ENCODE peak calls at places on chromosomes 1 and 21, in nine cellular contexts. B is fibroblast of lung, U is neural progenitor cell, E is GM23338, G is mammary epithelial cell, W is HCT116, N is PC-3, S is K562, F is endothelial cell of umbilical vein. R is an unnamed sample.

GRCh38 chr1:208654241-208654640 is 410.1 kb upstream of the PLXNA2 start:
- DNase-seq in F (peak), S (peak), W (peak), G (peak), B (peak), E (peak), U (peak), N (peak), R (no peak)

GRCh38 chr1:47324682-47325081 is 8.9 kb upstream of the CMPK1 start:
- DNase-seq in E (no peak), U (no peak), F (no peak), G (no peak), S (peak), W (no peak), N (no peak), B (no peak), R (no peak)

GRCh38 chr1:150258275-150258666 is 697 bp downstream of the CA14 start:
- DNase-seq in S (no peak), G (no peak), F (no peak), W (no peak), N (no peak), B (no peak), E (no peak), U (peak), R (no peak)

GRCh38 chr21:33127154-33127893 is 57.4 kb downstream of the OLIG1 start:
- DNase-seq in G (peak), U (peak), W (peak), B (peak), S (peak), N (peak), F (peak), E (peak), R (peak)

GRCh38 chr21:17270234-17270633 is 242.6 kb upstream of the CXADR start:
- DNase-seq in E (peak), G (peak), B (peak), N (peak), W (no peak), U (peak), F (peak), S (peak), R (peak)

GRCh38 chr21:27382404-27382803 is 415.5 kb upstream of the ADAMTS5 start:
- DNase-seq in N (no peak), W (no peak), S (no peak), U (no peak), F (peak), B (peak), E (no peak), G (no peak), R (no peak)

GRCh38 chr21:42437786-42438185 is 34.1 kb downstream of the UBASH3A start:
- DNase-seq in G (no peak), W (no peak), U (peak), S (no peak), E (peak), B (no peak), N (peak), F (no peak), R (no peak)

GRCh38 chr1:30489737-30490389 is 233.5 kb downstream of the MATN1 start:
- DNase-seq in W (no peak), N (no peak), E (no peak), B (no peak), F (no peak), U (no peak), G (no peak), S (no peak), R (no peak)

GRCh38 chr21:43997766-43998742 is 14.1 kb upstream of the TRAPPC10 start:
- DNase-seq in U (no peak), F (no peak), W (no peak), G (peak), B (no peak), E (no peak), S (no peak), N (peak), R (no peak)

GRCh38 chr1:183075861-183076260 is 52.6 kb downstream of the LAMC1 start:
- DNase-seq in B (peak), U (no peak), F (no peak), G (no peak), W (no peak), S (no peak), E (no peak), N (peak), R (no peak)

GRCh38 chr21:25862596-25862995 is 127.8 kb downstream of the GABPA start:
- DNase-seq in N (peak), F (no peak), U (peak), E (peak), W (peak), B (peak), G (peak), S (peak), R (no peak)

GRCh38 chr1:176767714-176768136 is 304.8 kb downstream of the PAPPA2 start:
- DNase-seq in E (no peak), S (no peak), B (no peak), U (no peak), F (no peak), G (no peak), W (no peak), N (no peak), R (no peak)

GRCh38 chr1:37808369-37809319 is 636 bp upstream of the YRDC start:
- DNase-seq in N (peak), G (peak), E (peak), B (peak), F (peak), S (peak), W (no peak), U (peak), R (peak)

GRCh38 chr1:197140123-197140522 is 6.3 kb downstream of the ASPM start:
- DNase-seq in E (no peak), N (no peak), W (no peak), S (no peak), U (no peak), B (peak), F (peak), G (no peak), R (no peak)

GRCh38 chr1:222728746-222729145 is 8.3 kb upstream of the FAM177B start:
- DNase-seq in W (no peak), E (no peak), G (no peak), F (no peak), S (no peak), B (no peak), N (no peak), U (no peak), R (no peak)

GRCh38 chr1:145716641-145717061 is 2.6 kb upstream of the CD160 start:
- DNase-seq in F (no peak), B (no peak), W (no peak), G (no peak), N (no peak), U (peak), S (no peak), E (no peak), R (no peak)

GRCh38 chr1:44409019-44409602 is 4.1 kb downstream of the RNF220 start:
- DNase-seq in F (no peak), U (no peak), G (no peak), B (peak), W (no peak), S (no peak), E (no peak), N (no peak), R (no peak)

GRCh38 chr1:15384301-15384901 is 25.3 kb upstream of the EFHD2 start:
- DNase-seq in U (peak), N (no peak), F (no peak), S (no peak), B (no peak), G (no peak), E (peak), W (no peak), R (no peak)

GRCh38 chr1:23951646-23952095 is 8.0 kb upstream of the PNRC2 start:
- DNase-seq in B (peak), W (no peak), E (no peak), U (no peak), G (peak), S (no peak), F (peak), N (peak), R (peak)

GRCh38 chr1:64875101-64875500 is 91.2 kb downstream of the JAK1 start:
- DNase-seq in W (no peak), B (no peak), F (no peak), S (no peak), G (no peak), E (no peak), N (no peak), U (no peak), R (no peak)

GRCh38 chr1:186491351-186491750 is 30.4 kb upstream of the PDC start:
- DNase-seq in N (no peak), G (no peak), F (no peak), S (no peak), U (no peak), E (no peak), B (no peak), W (no peak), R (no peak)

GRCh38 chr21:37130971-37131370 is 57.9 kb downstream of the TTC3 start:
- DNase-seq in W (no peak), G (peak), N (peak), F (no peak), U (no peak), S (no peak), E (no peak), B (no peak), R (peak)

GRCh38 chr1:94925561-94926364 is 1.1 kb downstream of the CNN3 start:
- DNase-seq in N (peak), E (peak), B (peak), U (peak), W (peak), S (no peak), G (peak), F (peak), R (peak)

GRCh38 chr1:244280859-244281258 is 170.8 kb downstream of the ADSS2 start:
- DNase-seq in E (no peak), W (no peak), B (peak), U (no peak), N (peak), G (no peak), F (peak), S (no peak), R (no peak)

GRCh38 chr1:221741364-221741970 is 422 bp downstream of the DUSP10 start:
- DNase-seq in F (peak), S (no peak), W (no peak), N (peak), U (peak), B (no peak), E (peak), G (no peak), R (no peak)

GRCh38 chr1:160542303-160542945 is 19.4 kb upstream of the SLAMF6 start:
- DNase-seq in N (no peak), S (no peak), G (no peak), W (no peak), F (peak), B (no peak), U (no peak), E (no peak), R (no peak)

GRCh38 chr1:107750364-107750959 is 214.5 kb downstream of the VAV3 start:
- DNase-seq in G (peak), S (peak), E (peak), N (peak), W (peak), B (peak), U (peak), F (peak), R (peak)

GRCh38 chr1:231039161-231040018 is 664 bp downstream of the FAM89A start:
- DNase-seq in F (no peak), G (peak), E (peak), N (peak), S (peak), W (no peak), B (peak), U (peak), R (peak)
- TF ChIP-seq EZH2 in F (peak), G (no peak), E (peak), N (peak), S (no peak), W (no peak), B (no peak), U (peak), R (no peak)

DNA sequence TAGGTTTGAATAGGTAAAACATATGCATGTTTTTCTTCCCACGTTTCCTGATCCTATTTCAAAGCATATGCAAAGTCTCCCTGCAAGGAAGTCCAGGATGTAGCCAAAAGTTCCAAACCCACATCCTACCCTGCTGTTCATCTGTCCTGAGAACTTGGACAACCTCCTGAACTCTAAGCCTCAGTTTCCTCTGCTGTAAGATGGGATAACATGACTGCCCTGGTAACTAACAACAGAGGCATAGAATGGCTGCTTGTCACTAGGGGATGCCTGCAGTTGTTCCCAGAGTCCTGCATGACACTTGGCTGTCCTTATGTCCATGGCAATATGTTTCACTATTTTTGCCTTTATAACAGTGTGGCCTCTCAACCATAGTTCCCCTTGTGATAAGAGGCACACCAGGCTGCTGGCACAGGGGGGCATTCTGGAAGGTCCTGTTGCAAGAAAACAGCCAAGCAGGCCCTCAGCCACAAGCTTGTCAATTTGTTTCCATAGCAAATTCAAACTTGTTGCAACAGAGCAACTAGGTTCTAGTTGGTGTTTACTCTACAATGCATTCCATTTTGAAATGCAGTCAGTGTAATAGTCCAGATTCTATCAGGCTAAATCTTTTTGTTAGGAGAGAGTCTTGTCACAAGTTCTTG is 1.5 kb upstream of the HDGF start:
- DNase-seq in S (no peak), G (no peak), E (no peak), B (peak), F (no peak), W (no peak), U (no peak), N (no peak), R (no peak)
- H3K4me3 ChIP-seq in S (peak), G (peak), E (peak), B (peak), F (no peak), W (peak), U (peak), N (peak), R (peak)

DNA sequence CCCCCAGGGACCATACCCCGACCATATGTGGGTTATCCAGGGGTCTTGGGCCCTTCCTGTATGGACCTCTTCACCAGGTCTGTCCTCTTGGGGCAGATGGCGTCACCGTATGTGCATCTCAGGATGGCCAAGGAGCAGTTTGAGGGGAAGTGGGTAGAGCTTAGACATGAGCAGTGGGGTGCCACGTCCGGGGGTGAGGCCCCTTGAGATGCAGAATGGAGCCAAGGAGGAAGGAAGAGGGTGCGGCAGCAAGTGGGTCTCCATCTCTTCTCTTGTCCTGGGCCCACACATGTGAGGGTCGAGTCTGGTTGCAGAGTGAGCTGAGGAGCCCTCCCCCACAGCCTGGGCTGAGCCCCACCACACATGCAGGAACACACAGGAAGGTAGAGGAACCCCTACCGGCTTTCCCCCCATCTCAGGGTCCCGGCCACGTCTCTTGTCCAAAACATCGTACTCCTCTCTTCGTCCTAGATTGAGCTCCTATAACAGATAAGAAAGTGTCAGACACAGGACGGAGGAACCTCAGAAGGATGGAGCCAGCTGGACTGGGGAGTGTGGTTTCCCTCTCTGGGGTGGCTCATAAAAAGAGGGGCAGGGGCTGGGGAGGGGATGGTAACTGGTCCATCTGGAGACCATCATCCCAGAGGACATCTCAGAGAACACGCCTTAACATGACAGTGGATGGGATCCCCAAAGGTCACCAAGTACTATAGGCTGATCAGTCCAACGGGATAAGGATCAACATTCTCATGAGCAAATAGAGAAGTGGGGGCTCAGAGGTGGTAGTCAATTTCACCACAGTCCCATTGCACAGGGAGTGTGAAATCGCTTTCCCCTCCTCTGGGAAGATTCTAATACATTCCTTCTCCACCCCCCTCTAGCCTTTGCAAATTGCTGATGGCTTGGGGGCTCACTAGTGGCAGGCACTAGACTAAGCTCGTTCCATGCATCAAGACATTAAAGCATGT is 79.9 kb downstream of the CD247 start:
- DNase-seq in E (no peak), F (no peak), S (no peak), U (no peak), G (no peak), B (no peak), W (no peak), N (no peak), R (no peak)
- TF ChIP-seq EZH2 in E (no peak), F (no peak), S (no peak), U (no peak), G (no peak), B (no peak), W (no peak), N (no peak), R (no peak)

GRCh38 chr1:26046313-26047031 is 554 bp upstream of the SLC30A2 start:
- DNase-seq in B (no peak), U (peak), F (no peak), S (no peak), G (peak), W (no peak), N (no peak), E (peak), R (no peak)
- H3K4me3 ChIP-seq in B (no peak), U (peak), F (no peak), S (no peak), G (no peak), W (no peak), N (peak), E (peak), R (no peak)

GRCh38 chr1:112502827-112503226 is 5.9 kb upstream of the WNT2B start:
- DNase-seq in U (peak), G (no peak), S (no peak), W (no peak), F (no peak), B (no peak), E (no peak), N (no peak), R (no peak)

GRCh38 chr1:112504002-112504401 is 4.8 kb upstream of the WNT2B start:
- DNase-seq in U (no peak), F (no peak), E (no peak), S (no peak), W (no peak), B (no peak), G (no peak), N (no peak), R (no peak)

GRCh38 chr1:112505400-112505785 is 3.4 kb upstream of the WNT2B start:
- DNase-seq in B (no peak), E (no peak), F (no peak), W (no peak), S (no peak), N (no peak), U (no peak), G (no peak), R (no peak)

GRCh38 chr1:112504666-112505399 is 3.9 kb upstream of the WNT2B start:
- DNase-seq in F (no peak), S (no peak), U (no peak), G (no peak), E (peak), N (no peak), W (no peak), B (no peak), R (no peak)

DNA sequence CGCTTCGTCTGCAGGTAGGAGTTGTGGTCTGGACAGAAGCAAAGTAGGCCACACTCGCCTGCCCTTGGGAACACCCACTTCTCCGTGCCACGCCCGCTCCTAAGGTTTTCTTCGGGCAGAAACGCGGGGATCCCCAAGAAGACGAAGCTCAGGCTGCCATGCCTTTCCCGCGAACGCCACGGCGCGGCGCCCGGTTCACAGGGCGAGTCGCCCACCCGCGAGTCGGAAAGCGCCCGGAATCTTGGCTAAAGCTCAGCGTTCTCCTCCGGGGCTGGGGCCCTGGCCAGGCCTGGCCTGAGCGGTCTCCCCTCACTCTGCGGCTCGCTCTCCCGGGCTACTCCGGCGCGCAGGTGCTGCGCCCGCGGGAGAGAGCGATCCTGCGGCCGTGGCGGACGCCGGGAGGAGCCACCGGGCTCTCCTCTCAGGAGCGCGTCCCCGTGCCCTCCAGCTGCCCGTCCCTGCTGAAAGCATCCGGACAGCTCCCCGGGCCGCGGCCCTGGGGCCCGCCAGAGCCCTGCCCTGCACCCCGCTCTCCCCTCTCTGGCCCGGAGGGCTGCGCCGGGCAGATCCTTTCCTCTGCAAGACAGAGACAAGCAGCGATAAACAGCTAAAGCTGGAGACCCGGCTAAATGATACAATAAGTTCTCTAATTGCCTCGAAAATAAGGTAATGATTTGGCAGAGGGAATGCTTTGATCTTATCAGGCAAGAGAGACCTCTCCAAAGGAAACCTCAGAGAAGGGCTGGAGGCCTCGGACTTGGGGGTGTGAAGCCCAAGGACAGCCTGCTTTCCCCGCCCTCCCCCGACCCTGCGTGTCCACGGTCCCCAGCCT is 6.7 kb upstream of the WNT2B start:
- DNase-seq in E (peak), F (peak), S (peak), U (peak), N (peak), G (peak), B (peak), W (no peak), R (peak)
- TF ChIP-seq EZH2 in E (peak), F (no peak), S (peak), U (peak), N (no peak), G (no peak), B (no peak), W (no peak), R (no peak)

GRCh38 chr1:114468710-114469468 is 42.1 kb downstream of the TRIM33 start:
- DNase-seq in W (no peak), U (no peak), E (no peak), B (no peak), G (peak), F (no peak), S (no peak), N (peak), R (no peak)

GRCh38 chr1:114468047-114468446 is 43.0 kb downstream of the TRIM33 start:
- DNase-seq in F (no peak), W (no peak), S (peak), E (no peak), B (no peak), G (no peak), U (no peak), N (no peak), R (no peak)

GRCh38 chr1:114466334-114467014 is 44.5 kb downstream of the TRIM33 start:
- DNase-seq in E (peak), U (no peak), S (peak), W (no peak), B (no peak), F (no peak), N (no peak), G (no peak), R (no peak)

GRCh38 chr1:114470681-114471080 is 40.3 kb downstream of the TRIM33 start:
- DNase-seq in G (no peak), E (no peak), W (no peak), N (no peak), B (no peak), U (no peak), S (no peak), F (no peak), R (no peak)

DNA sequence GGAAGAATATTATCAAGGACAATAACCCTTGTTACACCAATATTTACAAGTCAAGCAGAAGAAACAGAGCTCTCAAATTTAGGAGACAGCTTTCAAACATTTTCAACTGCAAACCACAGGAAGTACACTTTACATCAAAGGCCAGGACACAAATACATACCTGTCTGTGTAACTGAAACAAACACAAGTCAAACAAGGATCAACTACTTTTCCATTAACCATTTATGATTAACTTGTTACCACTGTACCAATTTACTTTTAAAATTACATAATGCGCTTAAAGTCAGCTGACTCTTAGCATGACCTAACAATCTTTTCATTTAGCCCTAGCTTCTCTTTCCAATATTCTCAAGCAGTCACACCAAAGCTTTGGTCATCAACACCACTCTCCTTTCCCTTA is 43.5 kb downstream of the TRIM33 start:
- DNase-seq in N (no peak), S (no peak), F (no peak), B (no peak), E (no peak), G (no peak), U (no peak), W (no peak), R (no peak)
- H3K4me3 ChIP-seq in N (no peak), S (no peak), F (no peak), B (no peak), E (no peak), G (no peak), U (no peak), W (no peak), R (no peak)

R was measured in PC-9.